ENCODE peak calls at places on chromosome 7, in eight cellular contexts. F, E, K, C, L, N, X and V are unnamed samples.

GRCh38 chr7:28615091-28615490 is 202.8 kb downstream of the CREB5 start:
- DNase-seq in F (peak), E (no peak), K (no peak), C (no peak), L (peak), N (no peak), X (no peak), V (no peak)

GRCh38 chr7:118583651-118584050 is 359.1 kb downstream of the ANKRD7 start:
- DNase-seq in F (no peak), E (no peak), K (no peak), C (no peak), L (no peak), N (no peak), X (no peak), V (no peak)

GRCh38 chr7:98119257-98119918 is 12.7 kb downstream of the LMTK2 start:
- DNase-seq in F (no peak), E (no peak), K (no peak), C (no peak), L (no peak), N (no peak), X (peak), V (no peak)

GRCh38 chr7:475951-476441 is 43.6 kb downstream of the PDGFA start:
- DNase-seq in F (no peak), E (no peak), K (no peak), C (no peak), L (no peak), N (no peak), X (no peak), V (no peak)

GRCh38 chr7:35035511-35035921 is 1.8 kb downstream of the DPY19L1 start:
- DNase-seq in F (peak), E (no peak), K (peak), C (peak), L (no peak), N (no peak), X (no peak), V (peak)

GRCh38 chr7:23539494-23539907 is 7.7 kb upstream of the TRA2A start:
- DNase-seq in F (no peak), E (no peak), K (no peak), C (no peak), L (no peak), N (no peak), X (no peak), V (no peak)

GRCh38 chr7:157043745-157044144 is 33.3 kb upstream of the MNX1 start:
- DNase-seq in F (no peak), E (no peak), K (no peak), C (no peak), L (no peak), N (no peak), X (no peak), V (no peak)

GRCh38 chr7:103048833-103049232 is 25.8 kb downstream of the FBXL13 start:
- DNase-seq in F (no peak), E (no peak), K (no peak), C (no peak), L (no peak), N (no peak), X (peak), V (no peak)

GRCh38 chr7:104972510-104972909 is 41.5 kb upstream of the KMT2E start:
- DNase-seq in F (no peak), E (no peak), K (no peak), C (no peak), L (no peak), N (no peak), X (no peak), V (no peak)

GRCh38 chr7:117830422-117830954 is 42.8 kb downstream of the CTTNBP2 start:
- DNase-seq in F (no peak), E (peak), K (peak), C (no peak), L (no peak), N (no peak), X (no peak), V (no peak)

GRCh38 chr7:138632384-138632783 is 68.8 kb downstream of the SVOPL start:
- DNase-seq in F (no peak), E (no peak), K (no peak), C (no peak), L (no peak), N (no peak), X (no peak), V (no peak)

GRCh38 chr7:134186801-134187200 is 59.7 kb downstream of the LRGUK start:
- DNase-seq in F (no peak), E (no peak), K (no peak), C (no peak), L (no peak), N (no peak), X (no peak), V (no peak)